ENCODE peak calls at places on chromosomes 5 and 9, in eight cellular contexts. U is lung, I is Panc1, E is keratinocyte, V is stomach, F is PC-9, W is heart left ventricle, X is Peyer's patch. G is an unnamed sample.
A peak's percentile ranks its signal among the peaks of the same experiment; 100 is the strongest.

GRCh38 chr5:16557477-16557876 is 59.3 kb downstream of the RETREG1 start:
- DNase-seq in X (no peak), I (no peak), F (no peak), E (no peak), W (no peak), V (no peak), U (no peak), G (no peak)

GRCh38 chr9:114538241-114538640 is 33.0 kb upstream of the WHRN start:
- DNase-seq in W (no peak), U (no peak), V (peak; percentile 41), F (peak; percentile 54), X (peak; percentile 77), I (no peak), E (peak; percentile 77), G (peak; percentile 66)

GRCh38 chr9:5518937-5519319 is 8.6 kb downstream of the PDCD1LG2 start:
- DNase-seq in I (no peak), X (no peak), F (no peak), V (no peak), U (no peak), W (no peak), E (no peak), G (no peak)

GRCh38 chr5:115573133-115573532 is 28.6 kb upstream of the FEM1C start:
- DNase-seq in V (no peak), W (no peak), E (no peak), I (no peak), X (no peak), F (no peak), U (no peak), G (no peak)

GRCh38 chr9:107316795-107317661 is 33.9 kb downstream of the RAD23B start:
- DNase-seq in V (no peak), W (no peak), U (no peak), X (no peak), E (no peak), I (no peak), F (no peak), G (no peak)

GRCh38 chr5:116046261-116046660 is 14.0 kb downstream of the ARL14EPL start:
- DNase-seq in X (no peak), I (no peak), U (no peak), E (no peak), F (no peak), W (no peak), V (no peak), G (no peak)

GRCh38 chr5:114857951-114858401 is 311.7 kb downstream of the TRIM36 start:
- DNase-seq in W (no peak), I (no peak), V (no peak), U (no peak), F (no peak), X (no peak), E (no peak), G (no peak)

GRCh38 chr5:59236996-59237395 is 654.1 kb downstream of the RAB3C start:
- DNase-seq in U (no peak), V (no peak), I (no peak), E (no peak), F (no peak), X (no peak), W (no peak), G (no peak)

GRCh38 chr5:122844136-122844915 is 1.1 kb upstream of the SNX24 start:
- DNase-seq in U (peak; percentile 35), X (no peak), F (peak; percentile 48), V (peak; percentile 52), W (no peak), I (no peak), E (peak; percentile 48), G (peak; percentile 51)

GRCh38 chr5:22678886-22679285 is 174.3 kb downstream of the CDH12 start:
- DNase-seq in I (no peak), V (no peak), U (no peak), W (no peak), F (no peak), E (no peak), X (no peak), G (no peak)

GRCh38 chr5:156479864-156480263 is 152.9 kb downstream of the SGCD start:
- DNase-seq in W (no peak), V (no peak), U (no peak), E (no peak), X (no peak), I (no peak), F (no peak), G (peak; percentile 5)

GRCh38 chr9:16131269-16131668 is 578.4 kb downstream of the CCDC171 start:
- DNase-seq in W (no peak), I (no peak), V (no peak), U (no peak), E (no peak), X (no peak), F (no peak), G (no peak)

GRCh38 chr5:124661317-124662141 is 84.9 kb downstream of the ZNF608 start:
- DNase-seq in U (no peak), X (no peak), V (peak; percentile 37), W (no peak), E (no peak), I (no peak), F (peak; percentile 98), G (no peak)

GRCh38 chr9:97220894-97221477 is 86.5 kb upstream of the CCDC180 start:
- DNase-seq in E (no peak), U (no peak), X (no peak), I (no peak), W (no peak), F (no peak), V (no peak), G (no peak)

GRCh38 chr5:34562791-34563190 is 93.3 kb upstream of the RAI14 start:
- DNase-seq in F (no peak), I (no peak), X (no peak), V (no peak), E (no peak), W (no peak), U (no peak), G (no peak)

GRCh38 chr9:79053613-79054012 is 518.2 kb upstream of the TLE4 start:
- DNase-seq in W (no peak), E (no peak), F (no peak), U (no peak), I (no peak), X (no peak), V (no peak), G (no peak)

GRCh38 chr9:93929231-93929630 is 25.9 kb downstream of the BARX1 start:
- DNase-seq in F (no peak), E (no peak), W (no peak), V (no peak), I (no peak), U (no peak), X (no peak), G (no peak)

GRCh38 chr5:125575561-125576504 is 829.4 kb upstream of the ZNF608 start:
- DNase-seq in I (no peak), U (no peak), V (no peak), E (no peak), X (no peak), F (no peak), W (no peak), G (peak; percentile 76)

DNA sequence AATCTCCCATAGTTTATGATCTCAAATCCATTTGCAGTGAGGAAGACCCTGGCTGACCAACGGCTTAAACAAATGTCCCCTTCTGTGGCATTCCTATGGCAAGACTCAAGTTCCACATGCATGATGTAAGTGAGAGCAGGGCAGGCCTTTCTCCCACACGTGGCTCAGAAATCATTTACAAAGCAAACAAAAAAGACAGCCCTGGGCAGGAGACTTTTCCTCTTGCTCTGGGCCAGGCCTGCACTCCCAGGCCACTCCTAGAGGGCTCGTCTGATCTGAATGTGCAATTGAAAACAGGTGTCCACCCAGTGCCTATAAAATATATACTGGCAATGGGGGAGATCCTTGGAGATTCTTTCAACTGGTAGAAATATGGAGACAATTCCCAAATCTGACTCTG is 123.1 kb downstream of the DMRT2 start:
- DNase-seq in I (no peak), V (no peak), F (no peak), U (no peak), X (no peak), E (no peak), W (no peak), G (no peak)
- H3K9me3 ChIP-seq in I (no peaks in the 10 kb centered on the region), V (peaks cover 8% of the 10 kb centered on the region), F (no peaks in the 10 kb centered on the region), U (peaks cover 3% of the 10 kb centered on the region), X (no peaks in the 10 kb centered on the region), E (no peaks in the 10 kb centered on the region), W (peaks cover 5% of the 10 kb centered on the region), G (no peaks in the 10 kb centered on the region)

GRCh38 chr5:98775962-98776687 is 2.7 kb downstream of the RGMB start:
- DNase-seq in I (no peak), U (no peak), F (no peak), W (no peak), E (no peak), X (no peak), V (no peak), G (no peak)
- H3K4me3 ChIP-seq in I (peak overlapping the region; percentile 90), U (no peak overlapping the region), F (peak overlapping the region; percentile 66), W (peak overlapping the region; percentile 81), E (peak overlapping the region; percentile 83), X (peak overlapping the region; percentile 7), V (peak overlapping the region; percentile 86), G (no peak overlapping the region)

DNA sequence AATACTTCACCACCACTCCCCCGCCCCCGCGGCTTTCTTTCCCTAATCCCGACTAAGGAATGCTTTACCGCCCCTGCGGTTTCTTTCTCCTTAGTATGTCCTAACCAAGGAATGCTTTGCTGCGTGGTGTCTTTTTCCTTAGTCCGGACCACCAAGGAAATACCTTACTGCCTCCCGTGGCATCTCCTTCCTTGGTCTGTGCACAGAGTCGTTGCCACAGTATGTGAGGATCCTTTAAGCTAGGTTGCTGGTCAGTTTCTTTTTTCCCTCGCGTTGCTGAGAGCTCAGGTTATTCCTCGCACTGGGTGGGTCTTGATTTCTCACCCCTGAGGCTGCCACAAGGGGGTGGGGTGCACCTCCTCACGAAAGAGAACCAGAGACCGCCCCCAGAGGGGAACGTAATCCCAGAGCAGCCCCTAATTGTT is 309.4 kb downstream of the NR3C1 start:
- DNase-seq in E (no peak), W (no peak), F (no peak), V (no peak), U (no peak), X (no peak), I (no peak), G (no peak)
- TF ChIP-seq CTCF in E (no peak), W (no peak), F (no peak), V (no peak), U (no peak), X (no peak), I (no peak), G (no peak)

GRCh38 chr5:88188458-88189132 is 80.0 kb downstream of the TMEM161B start:
- DNase-seq in F (no peak), W (no peak), U (no peak), I (no peak), X (no peak), V (no peak), E (no peak), G (peak; percentile 9)

GRCh38 chr5:88193896-88194295 is 74.7 kb downstream of the TMEM161B start:
- DNase-seq in U (no peak), V (no peak), I (no peak), X (no peak), E (no peak), W (no peak), F (no peak), G (no peak)

DNA sequence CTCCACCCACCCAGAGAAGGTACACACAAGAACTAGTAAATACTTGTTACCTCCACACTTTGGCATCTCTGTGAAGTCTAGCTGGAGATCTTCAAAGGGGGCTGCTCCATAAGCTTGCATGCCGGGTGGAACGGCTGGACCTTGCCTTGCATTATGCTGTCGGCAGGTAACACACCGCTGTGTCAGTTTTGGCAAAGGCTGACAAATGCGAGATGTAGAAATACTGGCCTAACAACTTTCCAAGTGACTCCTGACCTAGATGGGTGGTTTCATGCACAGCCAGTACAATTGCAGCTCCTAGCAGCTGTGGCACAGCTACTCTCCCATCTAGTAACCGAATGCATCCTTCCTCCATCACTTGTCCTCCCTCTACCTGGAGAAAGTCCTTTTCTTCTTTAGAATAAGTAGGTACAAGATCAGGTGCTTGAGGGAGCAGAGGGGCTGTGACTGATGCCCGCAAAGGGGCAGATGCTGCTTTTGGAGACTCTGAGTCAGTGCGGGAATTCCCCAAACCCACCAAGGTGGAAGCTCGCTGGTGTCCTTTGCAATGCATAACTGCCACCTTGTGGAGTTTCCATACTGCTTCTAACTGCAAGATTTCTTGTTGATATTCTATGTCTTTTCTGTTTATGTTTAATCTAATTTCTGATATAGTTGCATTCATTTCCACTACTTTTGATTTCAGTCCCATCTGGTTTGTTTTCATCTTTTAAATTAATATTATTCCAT is 78.4 kb downstream of the TMEM161B start:
- DNase-seq in W (no peak), V (no peak), F (peak; percentile 85), I (no peak), E (no peak), U (no peak), X (no peak), G (no peak)
- H3K9me3 ChIP-seq in W (peaks cover 44% of the 10 kb centered on the region), V (peaks cover 28% of the 10 kb centered on the region), F (peaks cover 20% of the 10 kb centered on the region), I (peaks cover 17% of the 10 kb centered on the region), E (peaks cover 3% of the 10 kb centered on the region), U (peaks cover 18% of the 10 kb centered on the region), X (peaks cover 7% of the 10 kb centered on the region), G (peaks cover 52% of the 10 kb centered on the region)